ENCODE peak calls at places on chromosomes 7 and 10, in four cellular contexts. M is tibial artery, R is upper lobe of right lung, P is psoas muscle. Q is an unnamed sample. For H3K4me1, the result is how much of the 10 kb centered on the place peaks cover.

GRCh38 chr7:142088022-142088714 is 23.4 kb upstream of the MGAM2 start:
- DNase-seq in P (no peak), M (no peak), R (no peak), Q (no peak)

GRCh38 chr7:44388089-44388970 is 62.9 kb upstream of the CAMK2B start:
- DNase-seq in R (no peak), M (no peak), P (no peak), Q (no peak)

GRCh38 chr10:130941886-130942285 is 369.6 kb downstream of the TCERG1L start:
- DNase-seq in P (no peak), M (peak), R (no peak), Q (no peak)

GRCh38 chr10:117431160-117431559 is 55.9 kb upstream of the PDZD8 start:
- DNase-seq in M (no peak), P (no peak), R (no peak), Q (no peak)

GRCh38 chr10:61964059-61964709 is 62.7 kb downstream of the ARID5B start:
- DNase-seq in R (no peak), P (no peak), M (no peak), Q (no peak)

GRCh38 chr10:105197960-105198359 is 556.9 kb downstream of the SORCS3 start:
- DNase-seq in R (no peak), M (no peak), P (no peak), Q (no peak)

GRCh38 chr7:55074008-55074499 is 55.2 kb downstream of the EGFR start:
- DNase-seq in R (no peak), M (no peak), P (peak), Q (no peak)

GRCh38 chr7:130365511-130366441 is 14.5 kb upstream of the CPA1 start:
- DNase-seq in M (no peak), P (peak), R (no peak), Q (no peak)

GRCh38 chr10:7872041-7872442 is 53.7 kb downstream of the TAF3 start:
- DNase-seq in P (no peak), R (no peak), M (no peak), Q (no peak)

GRCh38 chr7:29265208-29265923 is 70.8 kb downstream of the CHN2 start:
- DNase-seq in R (no peak), M (peak), P (no peak), Q (no peak)

GRCh38 chr7:134611611-134612151 is 35.0 kb upstream of the BPGM start:
- DNase-seq in M (no peak), R (no peak), P (no peak), Q (no peak)

GRCh38 chr7:142714375-142714774 is 34.9 kb upstream of the PRSS1 start:
- DNase-seq in P (no peak), R (no peak), M (no peak), Q (no peak)

GRCh38 chr7:193538-194256 is 1.3 kb downstream of the FAM20C start:
- DNase-seq in M (no peak), R (no peak), P (no peak), Q (no peak)

GRCh38 chr7:55087521-55087961 is 68.7 kb downstream of the EGFR start:
- DNase-seq in P (no peak), M (no peak), R (no peak), Q (no peak)

GRCh38 chr7:73741600-73741999 is 3.0 kb upstream of the ABHD11 start:
- DNase-seq in R (no peak), M (no peak), P (no peak), Q (no peak)

GRCh38 chr7:17986826-17987225 is 40.8 kb downstream of the PRPS1L1 start:
- DNase-seq in P (no peak), M (no peak), R (no peak), Q (no peak)

GRCh38 chr7:30148426-30148825 is 13.6 kb downstream of the MTURN start:
- DNase-seq in M (no peak), R (no peak), P (no peak), Q (no peak)

GRCh38 chr10:92327445-92328433 is 36.8 kb downstream of the MARCHF5 start:
- DNase-seq in P (no peak), R (no peak), M (no peak), Q (no peak)

GRCh38 chr10:9198611-9199010 is 1144.1 kb downstream of the GATA3 start:
- DNase-seq in P (no peak), M (no peak), R (no peak), Q (no peak)

GRCh38 chr10:31426425-31426824 is 107.4 kb downstream of the ZEB1 start:
- DNase-seq in P (no peak), R (no peak), M (no peak), Q (no peak)

GRCh38 chr10:131726967-131727366 is 173.8 kb upstream of the PPP2R2D start:
- DNase-seq in M (no peak), R (peak), P (peak), Q (no peak)

GRCh38 chr7:151798851-151799428 is 78.0 kb downstream of the PRKAG2 start:
- DNase-seq in R (peak), P (peak), M (no peak), Q (no peak)

GRCh38 chr10:48697091-48697490 is 12.4 kb downstream of the WDFY4 start:
- DNase-seq in R (no peak), M (no peak), P (no peak), Q (no peak)

GRCh38 chr7:129825005-129825553 is 127.7 kb downstream of the UBE2H start:
- DNase-seq in P (peak), M (peak), R (peak), Q (peak)

GRCh38 chr10:73908853-73909611 is 1.9 kb upstream of the PLAU start:
- DNase-seq in M (peak), R (peak), P (no peak), Q (peak)

GRCh38 chr10:75228834-75229233 is 6.9 kb downstream of the COMTD1 start:
- DNase-seq in P (no peak), R (no peak), M (no peak), Q (no peak)
- H3K4me1 ChIP-seq in P (half or more), R (half or more), M (under half), Q (half or more)

DNA sequence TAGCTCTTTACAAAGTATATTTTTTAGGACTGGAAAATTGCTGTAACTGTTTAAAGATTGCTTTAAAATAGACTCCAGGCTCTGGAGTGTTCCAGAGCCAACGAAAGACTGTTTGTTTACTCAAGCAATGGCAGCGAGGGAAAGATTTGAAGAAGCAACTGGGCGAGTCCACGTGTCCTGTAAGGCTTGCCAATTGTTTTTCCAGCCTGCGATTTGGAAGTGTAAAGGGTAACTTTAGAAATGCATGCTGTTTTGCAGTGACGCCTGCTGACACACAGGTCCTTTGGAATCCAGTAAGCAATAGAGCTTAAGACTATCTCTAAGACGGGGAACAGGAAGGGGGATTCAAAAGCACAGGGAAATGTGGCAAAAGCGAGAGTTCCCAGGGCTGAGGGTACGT is 55.8 kb downstream of the TACC2 start:
- DNase-seq in M (peak), R (no peak), P (peak), Q (peak)
- H3K4me1 ChIP-seq in M (under half), R (under half), P (half or more), Q (under half)

GRCh38 chr10:78248651-78249464 is 215.2 kb downstream of the RPS24 start:
- DNase-seq in P (no peak), R (no peak), M (peak), Q (no peak)

GRCh38 chr10:78250313-78251040 is 216.8 kb downstream of the RPS24 start:
- DNase-seq in P (no peak), M (no peak), R (no peak), Q (no peak)

GRCh38 chr10:78249690-78250089 is 216.0 kb downstream of the RPS24 start:
- DNase-seq in R (no peak), P (no peak), M (no peak), Q (no peak)

GRCh38 chr10:78253072-78253853 is 219.6 kb downstream of the RPS24 start:
- DNase-seq in P (no peak), R (no peak), M (no peak), Q (no peak)

GRCh38 chr10:78251041-78251434 is 217.4 kb downstream of the RPS24 start:
- DNase-seq in P (no peak), M (no peak), R (no peak), Q (no peak)
- H3K4me1 ChIP-seq in P (under half), M (under half), R (under half), Q (under half)

DNA sequence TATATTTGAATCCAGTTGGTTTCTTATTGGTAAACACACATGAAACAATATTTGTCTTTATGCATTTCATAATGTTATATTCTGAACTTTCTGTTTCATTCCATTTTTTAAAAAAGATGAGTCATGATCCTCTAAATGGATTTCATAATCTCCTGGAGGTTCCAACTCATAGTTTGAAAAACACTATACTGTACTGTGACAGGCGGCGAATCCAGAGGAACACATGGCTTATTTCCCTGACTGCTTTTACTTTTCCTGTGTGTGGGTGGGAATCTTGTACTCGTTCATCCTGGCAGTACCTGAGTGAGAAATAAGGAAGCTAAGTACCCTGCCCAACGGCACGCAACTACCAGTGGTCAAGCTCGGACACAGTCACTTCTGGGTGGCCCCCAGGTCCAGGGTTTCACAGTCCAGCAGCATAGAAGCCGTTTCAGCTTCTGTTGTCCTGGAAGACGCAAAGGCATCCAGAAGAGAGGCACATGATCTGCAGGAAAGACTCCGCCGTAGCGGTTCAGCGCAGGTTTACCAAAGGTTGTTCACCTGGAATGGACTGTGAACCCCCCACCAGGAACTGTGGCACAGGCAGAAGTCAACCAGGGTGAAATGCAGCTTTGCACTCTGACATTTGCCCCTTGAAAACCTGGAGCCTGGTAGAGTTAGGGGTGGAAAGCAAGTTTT is 117.7 kb downstream of the CCNY start:
- DNase-seq in M (peak), R (no peak), P (no peak), Q (no peak)
- H3K4me1 ChIP-seq in M (under half), R (half or more), P (half or more), Q (half or more)

Q was measured in heart left ventricle.